ENCODE peak calls at places on chromosome 15, in four cellular contexts. C, W, Z and T are unnamed samples.

GRCh38 chr15:37767841-37768455 is 166.5 kb upstream of the TMCO5A start:
- DNase-seq in C (no peak), W (no peak), Z (no peak), T (no peak)

GRCh38 chr15:31484986-31485385 is 158.4 kb downstream of the KLF13 start:
- DNase-seq in C (no peak), W (no peak), Z (no peak), T (no peak)

GRCh38 chr15:38065721-38066120 is 131.3 kb downstream of the TMCO5A start:
- DNase-seq in C (no peak), W (no peak), Z (no peak), T (no peak)

GRCh38 chr15:72797834-72798233 is 14.3 kb upstream of the ADPGK start:
- DNase-seq in C (no peak), W (no peak), Z (peak), T (no peak)

GRCh38 chr15:33656090-33656670 is 312.1 kb upstream of the CHRM5 start:
- DNase-seq in C (no peak), W (no peak), Z (no peak), T (no peak)

GRCh38 chr15:78629031-78629715 is 8.4 kb upstream of the CHRNA3 start:
- DNase-seq in C (no peak), W (no peak), Z (no peak), T (no peak)

GRCh38 chr15:98773616-98774015 is 125.3 kb downstream of the IGF1R start:
- DNase-seq in C (no peak), W (no peak), Z (no peak), T (no peak)

GRCh38 chr15:82045179-82045891 is 483 bp downstream of the MEX3B start:
- DNase-seq in C (peak), W (no peak), Z (no peak), T (no peak)

GRCh38 chr15:96361309-96362000 is 31.0 kb downstream of the NR2F2 start:
- DNase-seq in C (no peak), W (no peak), Z (no peak), T (no peak)

GRCh38 chr15:92101706-92102434 is 248.4 kb downstream of the SLCO3A1 start:
- DNase-seq in C (no peak), W (peak), Z (no peak), T (no peak)

GRCh38 chr15:48693474-48693873 is 48.0 kb upstream of the FBN1 start:
- DNase-seq in C (no peak), W (no peak), Z (no peak), T (no peak)

GRCh38 chr15:78365931-78366330 is 25.8 kb downstream of the CRABP1 start:
- DNase-seq in C (no peak), W (no peak), Z (no peak), T (no peak)

GRCh38 chr15:39896837-39897236 is 23.2 kb downstream of the GPR176 start:
- DNase-seq in C (no peak), W (no peak), Z (no peak), T (no peak)

GRCh38 chr15:31265090-31265870 is 61.4 kb upstream of the KLF13 start:
- DNase-seq in C (no peak), W (no peak), Z (peak), T (no peak)

GRCh38 chr15:30985081-30985531 is 6.3 kb downstream of the MTMR10 start:
- DNase-seq in C (no peak), W (no peak), Z (no peak), T (no peak)

GRCh38 chr15:98905981-98906711 is 101.4 kb downstream of the PGPEP1L start:
- DNase-seq in C (no peak), W (no peak), Z (no peak), T (no peak)

GRCh38 chr15:45776772-45777171 is 141.9 kb downstream of the SQOR start:
- DNase-seq in C (no peak), W (no peak), Z (peak), T (no peak)

GRCh38 chr15:95988574-95988887 is 342.0 kb upstream of the NR2F2 start:
- DNase-seq in C (no peak), W (no peak), Z (peak), T (no peak)

GRCh38 chr15:39616731-39617455 is 36.0 kb downstream of the THBS1 start:
- DNase-seq in C (no peak), W (no peak), Z (no peak), T (no peak)

GRCh38 chr15:31098953-31099740 is 2.4 kb downstream of the TRPM1 start:
- DNase-seq in C (no peak), W (no peak), Z (no peak), T (no peak)

GRCh38 chr15:94080416-94080815 is 150.9 kb upstream of the MCTP2 start:
- DNase-seq in C (no peak), W (no peak), Z (no peak), T (no peak)

GRCh38 chr15:84886211-84886983 is 1.9 kb downstream of the SLC28A1 start:
- DNase-seq in C (no peak), W (no peak), Z (peak), T (no peak)

GRCh38 chr15:62241135-62241770 is 76.2 kb upstream of the C2CD4B start:
- DNase-seq in C (peak), W (no peak), Z (peak), T (peak)

GRCh38 chr15:22231603-22232002 is 151.3 kb downstream of the OR4M2 start:
- DNase-seq in C (no peak), W (no peak), Z (no peak), T (no peak)

GRCh38 chr15:63374686-63375520 is 6.7 kb downstream of the CA12 start:
- DNase-seq in C (no peak), W (no peak), Z (no peak), T (no peak)

GRCh38 chr15:62902821-62903220 is 139.7 kb upstream of the TPM1 start:
- DNase-seq in C (no peak), W (no peak), Z (no peak), T (no peak)

GRCh38 chr15:71687902-71688508 is 122.3 kb upstream of the NR2E3 start:
- DNase-seq in C (no peak), W (no peak), Z (no peak), T (no peak)

GRCh38 chr15:67548532-67548852 is 6.0 kb downstream of the MAP2K5 start:
- DNase-seq in C (no peak), W (no peak), Z (no peak), T (no peak)

GRCh38 chr15:98983333-98983732 is 24.3 kb downstream of the PGPEP1L start:
- DNase-seq in C (peak), W (no peak), Z (no peak), T (peak)

GRCh38 chr15:80570553-80570952 is 124.6 kb upstream of the ABHD17C start:
- DNase-seq in C (no peak), W (no peak), Z (no peak), T (no peak)

GRCh38 chr15:78046796-78047341 is 30.6 kb downstream of the TBC1D2B start:
- DNase-seq in C (no peak), W (no peak), Z (no peak), T (no peak)

GRCh38 chr15:75193976-75194375 is 7.7 kb upstream of the C15orf39 start:
- DNase-seq in C (no peak), W (no peak), Z (no peak), T (no peak)

GRCh38 chr15:33149919-33150318 is 44.6 kb downstream of the FMN1 start:
- DNase-seq in C (no peak), W (no peak), Z (no peak), T (no peak)

GRCh38 chr15:58441376-58442070 is 9.7 kb downstream of the LIPC start:
- DNase-seq in C (no peak), W (no peak), Z (no peak), T (no peak)

GRCh38 chr15:58440922-58441321 is 9.1 kb downstream of the LIPC start:
- DNase-seq in C (no peak), W (no peak), Z (no peak), T (peak)

GRCh38 chr15:58440181-58440910 is 8.6 kb downstream of the LIPC start:
- DNase-seq in C (no peak), W (no peak), Z (peak), T (no peak)

GRCh38 chr15:58443291-58443690 is 11.5 kb downstream of the LIPC start:
- DNase-seq in C (no peak), W (no peak), Z (no peak), T (no peak)

GRCh38 chr15:58442122-58442521 is 10.3 kb downstream of the LIPC start:
- DNase-seq in C (no peak), W (no peak), Z (no peak), T (no peak)
- TF ChIP-seq FOXK2 in C (no peak), W (no peak), Z (no peak), T (no peak)

GRCh38 chr15:73936181-73936580 is 9.9 kb downstream of the LOXL1 start:
- DNase-seq in C (no peak), W (no peak), Z (no peak), T (no peak)

GRCh38 chr15:73937313-73937695 is 11.0 kb downstream of the LOXL1 start:
- DNase-seq in C (no peak), W (no peak), Z (no peak), T (no peak)

GRCh38 chr15:73936588-73937312 is 10.5 kb downstream of the LOXL1 start:
- DNase-seq in C (no peak), W (no peak), Z (no peak), T (no peak)

GRCh38 chr15:73934281-73934680 is 8.0 kb downstream of the LOXL1 start:
- DNase-seq in C (no peak), W (no peak), Z (no peak), T (no peak)

GRCh38 chr15:73935547-73935946 is 9.3 kb downstream of the LOXL1 start:
- DNase-seq in C (no peak), W (no peak), Z (no peak), T (no peak)
- TF ChIP-seq FOXK2 in C (no peak), W (no peak), Z (no peak), T (no peak)

GRCh38 chr15:101017041-101017754 is 98.0 kb downstream of the LRRK1 start:
- DNase-seq in C (no peak), W (no peak), Z (no peak), T (no peak)

GRCh38 chr15:101013769-101014223 is 94.6 kb downstream of the LRRK1 start:
- DNase-seq in C (no peak), W (no peak), Z (no peak), T (no peak)

GRCh38 chr15:101014276-101014675 is 95.1 kb downstream of the LRRK1 start:
- DNase-seq in C (no peak), W (no peak), Z (no peak), T (no peak)

GRCh38 chr15:101016581-101016980 is 97.4 kb downstream of the LRRK1 start:
- DNase-seq in C (no peak), W (no peak), Z (no peak), T (no peak)

DNA sequence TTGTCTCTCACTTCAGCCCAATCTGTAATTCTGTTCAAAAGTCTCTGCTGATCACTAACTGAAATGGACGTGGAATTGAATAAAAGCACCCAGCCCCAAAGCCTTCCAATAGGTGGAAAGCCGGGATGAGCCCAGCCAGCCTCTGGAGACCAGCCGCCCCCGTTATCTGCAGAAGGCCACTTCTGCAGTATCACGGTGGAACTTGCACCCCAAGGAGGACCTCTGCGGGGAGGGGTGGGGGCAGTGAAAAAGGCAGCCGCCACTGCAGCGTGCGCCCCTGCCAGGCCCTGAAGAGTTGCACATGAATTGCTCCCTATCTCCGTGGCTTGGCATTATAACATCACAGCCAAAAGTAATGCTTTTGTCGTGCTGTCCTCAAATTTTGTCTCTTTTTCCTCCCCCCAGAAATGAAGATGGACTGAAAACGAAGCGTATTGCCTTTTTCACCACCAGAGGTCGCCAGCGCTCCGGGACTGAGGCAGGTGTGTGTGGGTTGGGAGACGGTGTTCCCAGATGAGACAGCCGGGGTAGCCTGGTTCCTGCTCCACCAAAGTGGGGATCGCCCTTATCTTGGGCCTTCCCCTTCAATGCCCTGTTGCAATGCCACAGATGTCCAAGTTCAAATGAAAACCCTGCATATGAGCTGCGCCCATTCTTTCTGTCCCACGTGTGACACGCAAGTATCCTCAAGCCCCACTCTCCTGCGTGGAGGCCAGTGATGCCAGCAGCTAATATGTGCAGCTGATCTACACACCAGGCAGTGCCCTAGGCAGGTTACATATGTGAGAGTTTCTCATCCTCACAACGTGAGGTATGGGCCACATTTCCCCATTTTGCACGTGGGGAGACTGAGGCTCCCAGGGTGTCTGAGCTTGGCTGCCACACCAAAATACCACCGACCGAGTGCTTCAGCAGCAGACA is 96.0 kb downstream of the LRRK1 start:
- DNase-seq in C (peak), W (peak), Z (peak), T (peak)
- TF ChIP-seq FOXK2 in C (no peak), W (no peak), Z (no peak), T (no peak)

DNA sequence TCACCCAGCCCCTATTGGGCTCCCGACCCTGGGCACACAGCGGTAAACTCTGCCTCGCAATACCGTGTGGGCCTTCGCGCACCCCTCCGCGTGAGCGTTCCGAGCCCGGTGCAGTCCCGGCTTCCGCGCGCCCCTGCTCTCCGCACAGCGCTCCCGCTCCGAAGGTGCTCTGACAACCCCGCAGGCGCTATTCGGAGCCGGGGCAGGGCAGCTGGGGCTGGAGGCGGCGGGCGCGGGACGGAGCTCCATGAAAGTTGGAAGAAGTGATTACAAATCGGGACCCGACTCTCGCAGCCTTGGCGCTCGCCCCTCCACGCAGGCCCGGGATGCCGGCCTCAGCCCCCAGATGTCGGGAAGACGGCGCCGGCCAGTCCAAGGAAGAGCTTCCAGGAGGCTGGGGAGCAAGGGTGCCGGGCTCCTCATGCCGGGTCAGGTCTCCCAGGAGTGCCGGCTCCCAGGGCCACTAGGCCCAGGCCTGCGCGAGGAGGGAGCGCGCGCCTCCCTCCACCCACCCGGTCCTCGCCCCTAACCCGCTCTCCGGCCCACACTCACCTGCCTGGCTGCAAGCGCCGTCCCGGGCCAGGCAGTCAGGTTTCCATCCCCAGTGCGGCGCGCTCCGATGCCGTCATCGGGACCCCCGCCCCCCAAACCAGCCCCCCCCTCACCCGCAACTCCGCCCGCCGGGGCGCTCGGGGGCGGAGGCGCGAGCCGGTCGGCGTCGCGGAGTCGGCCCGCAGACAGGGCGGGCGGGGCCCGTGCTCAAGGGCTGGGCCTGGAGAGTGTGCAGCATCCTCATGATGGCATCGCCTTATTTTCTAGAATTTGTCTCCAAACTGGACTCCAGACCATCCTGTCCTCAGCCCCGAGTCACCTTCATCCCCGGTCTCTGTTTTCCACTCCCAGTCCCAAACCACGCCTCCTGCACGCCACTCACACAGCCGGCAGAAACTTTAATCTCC is at the start of gene KIF7:
- DNase-seq in C (peak), W (no peak), Z (peak), T (peak)
- TF ChIP-seq FOXK2 in C (no peak), W (no peak), Z (no peak), T (no peak)

DNA sequence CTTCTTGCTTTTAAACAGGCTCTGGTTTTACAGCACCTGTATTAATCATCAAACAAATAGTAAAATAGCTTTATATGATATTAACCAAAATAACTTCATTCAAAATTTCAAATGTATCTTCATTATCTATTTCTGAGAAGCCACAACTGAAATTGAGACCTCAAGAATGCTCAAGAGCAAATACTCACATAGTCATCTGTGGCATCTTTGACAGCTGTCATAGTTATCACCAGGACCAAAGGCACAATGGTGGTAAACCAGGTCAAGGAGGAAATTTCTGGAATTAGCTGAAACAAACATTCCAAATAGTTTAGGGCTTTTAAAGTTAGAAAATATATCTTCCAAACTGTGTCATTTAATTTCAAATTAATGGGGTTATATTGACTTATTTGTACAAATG is 74.6 kb downstream of the ATP8B4 start:
- DNase-seq in C (no peak), W (no peak), Z (no peak), T (no peak)
- TF ChIP-seq FOXK2 in C (no peak), W (no peak), Z (no peak), T (no peak)

GRCh38 chr15:42094512-42094963 is at the start of gene PLA2G4D:
- DNase-seq in C (no peak), W (no peak), Z (no peak), T (no peak)
- TF ChIP-seq FOXK2 in C (no peak), W (no peak), Z (no peak), T (no peak)

GRCh38 chr15:64903331-64903950 is 8.3 kb upstream of the ANKDD1A start:
- DNase-seq in C (no peak), W (no peak), Z (no peak), T (no peak)
- TF ChIP-seq FOXK2 in C (no peak), W (no peak), Z (no peak), T (no peak)

GRCh38 chr15:69126054-69126469 is 34.4 kb upstream of the GLCE start:
- DNase-seq in C (no peak), W (no peak), Z (peak), T (no peak)
- TF ChIP-seq FOXK2 in C (no peak), W (no peak), Z (peak), T (no peak)

GRCh38 chr15:90936823-90937222 is 1.7 kb downstream of the UNC45A start:
- DNase-seq in C (no peak), W (no peak), Z (no peak), T (no peak)

GRCh38 chr15:90934256-90934948 is 683 bp upstream of the UNC45A start:
- DNase-seq in C (peak), W (peak), Z (peak), T (peak)

GRCh38 chr15:90932660-90932991 is 277 bp upstream of the HDDC3 start:
- DNase-seq in C (no peak), W (no peak), Z (no peak), T (no peak)

GRCh38 chr15:90933310-90933709 is 961 bp upstream of the HDDC3 start:
- DNase-seq in C (no peak), W (no peak), Z (no peak), T (no peak)

GRCh38 chr15:90934949-90935751 is at the start of gene UNC45A:
- DNase-seq in C (peak), W (peak), Z (peak), T (peak)
- TF ChIP-seq FOXK2 in C (no peak), W (no peak), Z (no peak), T (no peak)

GRCh38 chr15:101134780-101135179 is 117.1 kb downstream of the CHSY1 start:
- DNase-seq in C (no peak), W (no peak), Z (no peak), T (no peak)

GRCh38 chr15:101133181-101133460 is 118.7 kb downstream of the CHSY1 start:
- DNase-seq in C (no peak), W (no peak), Z (no peak), T (no peak)

GRCh38 chr15:101132390-101133180 is 119.3 kb downstream of the CHSY1 start:
- DNase-seq in C (no peak), W (no peak), Z (no peak), T (no peak)

GRCh38 chr15:101135532-101136166 is 116.2 kb downstream of the CHSY1 start:
- DNase-seq in C (no peak), W (peak), Z (no peak), T (no peak)

DNA sequence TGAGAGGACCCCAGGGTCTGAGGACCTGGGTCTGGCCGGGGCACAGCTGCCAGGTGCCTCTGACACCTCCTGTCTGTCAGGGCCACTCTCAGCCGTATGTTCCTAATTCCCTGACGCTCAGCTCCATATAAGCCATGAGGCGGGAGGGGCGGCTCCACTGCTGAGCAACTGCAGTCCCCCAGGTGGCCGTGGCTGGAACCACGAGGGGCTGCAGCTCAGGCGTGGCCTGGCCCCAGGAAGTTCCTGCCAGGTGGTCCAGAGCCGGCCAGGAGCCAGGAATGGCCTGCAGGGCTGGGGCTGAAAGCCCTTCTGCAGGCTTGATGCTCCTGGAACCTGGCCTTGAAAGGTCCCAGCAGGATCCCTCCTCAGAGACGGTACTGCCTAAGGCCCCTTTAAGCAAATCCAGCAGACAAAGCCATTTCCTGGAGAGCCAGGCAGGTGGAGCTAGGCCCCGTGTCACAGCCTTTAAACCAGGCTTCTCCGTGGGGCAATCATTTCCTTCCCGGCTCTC is 118.0 kb downstream of the CHSY1 start:
- DNase-seq in C (no peak), W (no peak), Z (no peak), T (no peak)
- TF ChIP-seq FOXK2 in C (no peak), W (no peak), Z (no peak), T (no peak)